ENCODE peak calls at places on chromosome 5, in five cellular contexts. B is endothelial cell of umbilical vein, L is neuronal stem cell, V is PC-3, H is HCT116. K is an unnamed sample.

GRCh38 chr5:83827111-83827541 is 106.5 kb upstream of the HAPLN1 start:
- DNase-seq in B (peak), L (no peak), V (peak), H (no peak), K (no peak)

GRCh38 chr5:30040483-30041116 is 1152.9 kb upstream of the CDH6 start:
- DNase-seq in B (no peak), L (peak), V (peak), H (peak), K (peak)

GRCh38 chr5:73122875-73123810 is 2.8 kb downstream of the TMEM171 start:
- DNase-seq in B (peak), L (no peak), V (peak), H (no peak), K (peak)

GRCh38 chr5:159415301-159415937 is 85.1 kb upstream of the IL12B start:
- DNase-seq in B (no peak), L (no peak), V (no peak), H (no peak), K (peak)

GRCh38 chr5:83993803-83994202 is 273.1 kb upstream of the HAPLN1 start:
- DNase-seq in B (no peak), L (no peak), V (no peak), H (no peak), K (no peak)

GRCh38 chr5:32540446-32540845 is 44.9 kb upstream of the SUB1 start:
- DNase-seq in B (no peak), L (no peak), V (no peak), H (no peak), K (no peak)

GRCh38 chr5:147175516-147176097 is 59.2 kb upstream of the STK32A start:
- DNase-seq in B (no peak), L (no peak), V (peak), H (no peak), K (no peak)

GRCh38 chr5:141430332-141431113 is at the start of gene PCDHGA12:
- DNase-seq in B (peak), L (no peak), V (no peak), H (no peak), K (no peak)

GRCh38 chr5:113606298-113607134 is 93.0 kb downstream of the YTHDC2 start:
- DNase-seq in B (peak), L (peak), V (peak), H (peak), K (peak)

GRCh38 chr5:147290261-147290660 is 55.4 kb downstream of the STK32A start:
- DNase-seq in B (no peak), L (no peak), V (no peak), H (no peak), K (no peak)

GRCh38 chr5:135106610-135107009 is 72.6 kb upstream of the PITX1 start:
- DNase-seq in B (no peak), L (no peak), V (no peak), H (no peak), K (no peak)

GRCh38 chr5:107058239-107058638 is 612.5 kb downstream of the EFNA5 start:
- DNase-seq in B (no peak), L (no peak), V (no peak), H (no peak), K (no peak)

GRCh38 chr5:143833179-143833578 is 21.2 kb downstream of the HMHB1 start:
- DNase-seq in B (no peak), L (no peak), V (no peak), H (no peak), K (no peak)

GRCh38 chr5:147805030-147805454 is 22.5 kb upstream of the JAKMIP2 start:
- DNase-seq in B (no peak), L (no peak), V (no peak), H (no peak), K (no peak)

GRCh38 chr5:74865293-74865798 is 841 bp downstream of the FAM169A start:
- DNase-seq in B (no peak), L (no peak), V (peak), H (no peak), K (no peak)

GRCh38 chr5:82334085-82334680 is 56.0 kb upstream of the RPS23 start:
- DNase-seq in B (no peak), L (no peak), V (no peak), H (no peak), K (no peak)

GRCh38 chr5:87831499-87831898 is 418.8 kb upstream of the CCNH start:
- DNase-seq in B (no peak), L (no peak), V (no peak), H (no peak), K (no peak)

GRCh38 chr5:167861134-167861930 is 430.1 kb upstream of the WWC1 start:
- DNase-seq in B (no peak), L (peak), V (peak), H (no peak), K (peak)

GRCh38 chr5:22850981-22851380 is 2.2 kb downstream of the CDH12 start:
- DNase-seq in B (no peak), L (no peak), V (no peak), H (no peak), K (no peak)

GRCh38 chr5:113233606-113234005 is 201.2 kb downstream of the TSSK1B start:
- DNase-seq in B (no peak), L (no peak), V (no peak), H (no peak), K (no peak)

GRCh38 chr5:80590766-80591165 is 20.7 kb upstream of the ANKRD34B start:
- DNase-seq in B (no peak), L (no peak), V (no peak), H (no peak), K (no peak)

GRCh38 chr5:6256901-6257300 is 121.4 kb downstream of the MED10 start:
- DNase-seq in B (no peak), L (no peak), V (no peak), H (no peak), K (no peak)

GRCh38 chr5:92017786-92018185 is 634.7 kb upstream of the ARRDC3 start:
- DNase-seq in B (no peak), L (no peak), V (peak), H (peak), K (no peak)

GRCh38 chr5:138942066-138942465 is 66.9 kb upstream of the LRRTM2 start:
- DNase-seq in B (no peak), L (no peak), V (no peak), H (no peak), K (no peak)

GRCh38 chr5:170623576-170624181 is 119.9 kb downstream of the KCNIP1 start:
- DNase-seq in B (peak), L (no peak), V (peak), H (peak), K (peak)

GRCh38 chr5:88940712-88941111 is 57.7 kb upstream of the MEF2C start:
- DNase-seq in B (no peak), L (no peak), V (no peak), H (no peak), K (no peak)

GRCh38 chr5:3099954-3100353 is 348.5 kb upstream of the IRX2 start:
- DNase-seq in B (no peak), L (no peak), V (no peak), H (no peak), K (no peak)

GRCh38 chr5:174453690-174454089 is 270.7 kb upstream of the MSX2 start:
- DNase-seq in B (no peak), L (no peak), V (peak), H (no peak), K (no peak)

GRCh38 chr5:90747175-90747574 is 188.6 kb downstream of the ADGRV1 start:
- DNase-seq in B (no peak), L (no peak), V (peak), H (peak), K (no peak)

GRCh38 chr5:7650755-7651154 is 200.2 kb downstream of the CFAP90 start:
- DNase-seq in B (no peak), L (no peak), V (no peak), H (no peak), K (no peak)

GRCh38 chr5:33793836-33794549 is 97.8 kb downstream of the ADAMTS12 start:
- DNase-seq in B (no peak), L (no peak), V (no peak), H (no peak), K (no peak)

GRCh38 chr5:33789558-33789957 is 102.2 kb downstream of the ADAMTS12 start:
- DNase-seq in B (no peak), L (no peak), V (no peak), H (no peak), K (no peak)

GRCh38 chr5:33795532-33795931 is 96.3 kb downstream of the ADAMTS12 start:
- DNase-seq in B (no peak), L (peak), V (no peak), H (no peak), K (no peak)

GRCh38 chr5:33792559-33792958 is 99.2 kb downstream of the ADAMTS12 start:
- DNase-seq in B (no peak), L (no peak), V (no peak), H (no peak), K (no peak)

DNA sequence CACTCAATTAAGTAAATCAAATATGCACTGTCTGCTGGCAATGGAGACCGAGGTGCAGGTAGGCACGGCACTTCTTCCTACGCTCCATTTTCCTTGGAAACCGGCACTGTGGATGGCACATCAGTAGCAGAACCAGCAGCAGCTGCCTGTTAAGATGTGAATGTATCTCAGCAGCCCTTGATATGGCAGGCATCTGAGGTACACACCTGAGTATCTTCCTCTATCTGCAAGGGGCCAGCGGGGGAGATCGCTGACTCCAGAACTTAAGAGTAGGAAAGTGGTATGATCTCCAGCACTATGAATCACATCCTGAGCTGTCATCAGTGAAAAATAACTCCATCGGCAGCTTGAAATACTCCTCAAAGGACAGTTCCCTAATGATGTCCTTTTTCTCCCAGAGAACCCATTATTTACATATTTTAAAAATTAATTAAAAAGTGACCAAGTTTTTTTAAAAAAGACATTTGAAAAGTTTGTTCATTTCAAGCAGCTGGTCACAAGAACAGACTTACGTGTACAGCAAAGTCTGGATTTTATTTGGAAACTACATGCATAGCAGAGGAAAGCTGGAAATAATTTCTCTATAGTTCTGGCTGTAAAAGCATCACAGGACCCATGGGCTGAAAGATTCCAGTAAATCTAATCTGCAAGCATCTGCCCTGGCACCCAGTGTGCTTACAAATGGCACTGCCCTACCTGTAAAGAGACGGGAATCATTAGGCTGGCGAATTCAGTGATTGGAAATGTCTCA is 97.1 kb downstream of the ADAMTS12 start:
- DNase-seq in B (peak), L (no peak), V (peak), H (no peak), K (no peak)
- H3K4me3 ChIP-seq in B (no peak), L (no peak), V (no peak), H (no peak), K (no peak)

DNA sequence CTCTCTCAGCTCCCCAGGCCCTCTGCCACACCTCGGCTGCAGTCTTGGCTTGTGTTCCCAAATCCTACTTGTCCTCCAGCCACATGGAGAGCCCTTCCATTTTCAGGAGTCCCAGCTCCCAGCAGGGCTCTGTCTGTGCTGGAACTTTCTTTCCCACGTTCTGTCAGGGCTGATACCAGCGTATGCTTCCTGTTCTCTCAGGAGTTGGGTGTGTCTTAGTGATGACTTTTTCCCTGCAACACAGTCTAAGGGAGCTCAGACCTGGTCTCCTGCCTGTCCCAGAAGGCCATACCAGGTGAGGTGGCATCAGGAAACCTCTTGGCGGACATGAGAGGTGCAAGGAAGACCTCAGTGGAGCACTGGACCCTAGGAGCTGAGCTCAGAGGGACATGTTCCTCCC is 226.5 kb downstream of the HSPA4 start:
- DNase-seq in B (no peak), L (no peak), V (no peak), H (no peak), K (no peak)
- H3K9ac ChIP-seq in B (no peak), L (no peak), V (no peak), H (no peak), K (no peak)

GRCh38 chr5:169101966-169102365 is 199.0 kb downstream of the SLIT3 start:
- DNase-seq in B (no peak), L (no peak), V (no peak), H (no peak), K (no peak)
- H3K4me3 ChIP-seq in B (no peak), L (no peak), V (no peak), H (no peak), K (no peak)

GRCh38 chr5:52947208-52947607 is 41.9 kb upstream of the ITGA2 start:
- DNase-seq in B (peak), L (no peak), V (no peak), H (no peak), K (no peak)
- H3K9ac ChIP-seq in B (no peak), L (no peak), V (no peak), H (no peak), K (no peak)

K was measured in endodermal cell.